ENCODE peak calls at places on chromosomes 12 and 14, in seven cellular contexts. W is activated T-cell treated with anti-CD3 and anti-CD28 coated beads, Interleukin-2, amount 50 U/mL, for 4 hours; G is cardiac muscle cell; R is amniotic stem cell; V is astrocyte of the spinal cord; H is Ammon's horn; A is AG20443. J is an unnamed sample.

GRCh38 chr12:79895041-79895440 is 39.9 kb downstream of the PPP1R12A start:
- DNase-seq in R (no peak), G (no peak), H (no peak), V (no peak), W (no peak), A (no peak), J (no peak)

GRCh38 chr12:15829949-15830348 is 40.8 kb upstream of the EPS8 start:
- DNase-seq in A (peak), H (no peak), G (peak), V (peak), W (no peak), R (no peak), J (no peak)

GRCh38 chr14:100140452-100141132 is 18.9 kb downstream of the DEGS2 start:
- DNase-seq in V (peak), A (no peak), H (no peak), R (no peak), W (no peak), G (peak), J (no peak)

GRCh38 chr12:103269962-103270361 is 225.8 kb downstream of the C12orf42 start:
- DNase-seq in A (no peak), G (no peak), W (no peak), H (no peak), R (no peak), V (peak), J (no peak)

GRCh38 chr14:97994020-97994531 is 1196.9 kb downstream of the VRK1 start:
- DNase-seq in G (no peak), R (no peak), H (no peak), W (no peak), V (no peak), A (no peak), J (no peak)

GRCh38 chr12:64893961-64894360 is 69.5 kb downstream of the TBC1D30 start:
- DNase-seq in V (peak), G (peak), W (no peak), R (peak), H (no peak), A (peak), J (no peak)

GRCh38 chr12:109710747-109711595 is 2.7 kb upstream of the FAM222A start:
- DNase-seq in G (peak), R (no peak), A (peak), H (no peak), W (no peak), V (no peak), J (peak)

GRCh38 chr12:113310489-113310888 is 24.4 kb downstream of the SLC8B1 start:
- DNase-seq in G (no peak), W (no peak), H (no peak), A (no peak), V (no peak), R (no peak), J (no peak)

GRCh38 chr12:90621927-90622326 is 333.0 kb downstream of the CCER1 start:
- DNase-seq in G (peak), H (no peak), W (no peak), R (peak), V (peak), A (peak), J (no peak)